ENCODE peak calls at places on chromosomes 1 and 21, in six cellular contexts. L is body of pancreas, R is psoas muscle, H is GM13977, S is A549, O is hepatocyte. K is an unnamed sample.

GRCh38 chr1:230915079-230915478 is 46.8 kb upstream of the C1orf198 start:
- DNase-seq in L (peak; percentile 55), R (no peak), H (no peak), S (no peak), O (peak; percentile 74), K (no peak)

GRCh38 chr1:4171480-4172450 is 271.7 kb upstream of the C1orf174 start:
- DNase-seq in L (no peak), R (no peak), H (peak; percentile 2), S (no peak), O (no peak), K (no peak)

GRCh38 chr21:43861716-43862115 is 3.3 kb upstream of the AGPAT3 start:
- DNase-seq in L (peak; percentile 24), R (no peak), H (no peak), S (no peak), O (no peak), K (no peak)

GRCh38 chr1:229913491-229913890 is 153.5 kb upstream of the GALNT2 start:
- DNase-seq in L (no peak), R (no peak), H (no peak), S (no peak), O (no peak), K (no peak)

GRCh38 chr1:226882631-226883409 is 12.4 kb downstream of the PSEN2 start:
- DNase-seq in L (no peak), R (no peak), H (peak; percentile 85), S (no peak), O (peak; percentile 27), K (peak; percentile 90)

GRCh38 chr1:10916991-10917390 is 95.5 kb upstream of the TARDBP start:
- DNase-seq in L (no peak), R (no peak), H (no peak), S (no peak), O (no peak), K (no peak)

GRCh38 chr1:23559985-23560755 is 869 bp upstream of the ID3 start:
- DNase-seq in L (no peak), R (no peak), H (no peak), S (no peak), O (no peak), K (no peak)

GRCh38 chr1:169630006-169630405 is at the start of gene SELP:
- DNase-seq in L (no peak), R (no peak), H (no peak), S (no peak), O (no peak), K (no peak)

GRCh38 chr1:34270181-34270580 is 93.5 kb downstream of the C1orf94 start:
- DNase-seq in L (no peak), R (no peak), H (no peak), S (no peak), O (no peak), K (no peak)

GRCh38 chr1:160665330-160666078 is 18.7 kb upstream of the SLAMF1 start:
- DNase-seq in L (peak; percentile 27), R (peak; percentile 40), H (no peak), S (no peak), O (no peak), K (peak; percentile 73)

GRCh38 chr1:235639586-235640205 is 9.9 kb downstream of the GNG4 start:
- DNase-seq in L (no peak), R (no peak), H (no peak), S (no peak), O (no peak), K (no peak)

GRCh38 chr1:56496861-56497772 is 82.2 kb downstream of the PLPP3 start:
- DNase-seq in L (no peak), R (no peak), H (no peak), S (no peak), O (no peak), K (no peak)

DNA sequence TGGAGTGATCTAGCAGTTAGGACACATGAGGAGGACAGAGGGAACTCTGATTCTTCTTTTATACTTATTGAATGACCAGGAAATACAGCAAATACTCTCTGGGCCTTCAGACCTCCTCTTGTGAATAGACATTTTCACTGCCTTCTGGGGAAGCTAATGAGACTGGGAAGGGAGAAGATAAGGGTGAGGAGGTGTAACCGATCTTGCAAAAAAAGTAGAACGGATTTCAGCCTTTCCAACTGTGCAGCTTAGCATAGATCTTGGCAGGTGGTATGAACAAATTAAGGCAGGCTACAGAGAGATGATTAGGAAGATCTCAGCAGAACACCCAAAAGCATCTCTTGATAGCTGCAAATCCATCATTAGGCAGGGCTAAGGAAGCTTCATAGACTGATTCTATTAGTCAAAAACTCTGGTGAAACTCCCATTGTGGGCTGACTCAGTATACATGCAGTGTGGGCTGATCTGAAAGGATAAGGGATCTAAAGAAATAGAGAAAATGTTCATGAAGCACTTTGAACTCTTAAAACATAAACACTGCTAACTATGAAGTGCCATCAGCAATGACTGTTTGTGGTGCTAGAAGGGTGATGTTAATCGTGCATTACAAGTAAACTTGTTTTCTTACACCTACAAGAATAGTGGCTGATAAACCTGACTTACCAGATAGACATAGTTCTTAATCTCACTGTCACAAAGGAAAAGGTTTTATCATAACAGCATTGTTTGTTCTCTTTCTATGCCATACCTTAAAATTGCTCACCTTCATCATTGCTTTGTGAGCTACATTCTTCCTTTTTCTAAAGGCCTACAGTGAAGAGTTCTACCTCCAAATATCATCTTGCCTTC is 85.5 kb upstream of the PALMD start:
- DNase-seq in L (no peak), R (no peak), H (no peak), S (no peak), O (no peak), K (no peak)
- TF ChIP-seq CTCF in L (no peak), R (no peak), H (no peak), S (no peak), O (no peak), K (no peak)

DNA sequence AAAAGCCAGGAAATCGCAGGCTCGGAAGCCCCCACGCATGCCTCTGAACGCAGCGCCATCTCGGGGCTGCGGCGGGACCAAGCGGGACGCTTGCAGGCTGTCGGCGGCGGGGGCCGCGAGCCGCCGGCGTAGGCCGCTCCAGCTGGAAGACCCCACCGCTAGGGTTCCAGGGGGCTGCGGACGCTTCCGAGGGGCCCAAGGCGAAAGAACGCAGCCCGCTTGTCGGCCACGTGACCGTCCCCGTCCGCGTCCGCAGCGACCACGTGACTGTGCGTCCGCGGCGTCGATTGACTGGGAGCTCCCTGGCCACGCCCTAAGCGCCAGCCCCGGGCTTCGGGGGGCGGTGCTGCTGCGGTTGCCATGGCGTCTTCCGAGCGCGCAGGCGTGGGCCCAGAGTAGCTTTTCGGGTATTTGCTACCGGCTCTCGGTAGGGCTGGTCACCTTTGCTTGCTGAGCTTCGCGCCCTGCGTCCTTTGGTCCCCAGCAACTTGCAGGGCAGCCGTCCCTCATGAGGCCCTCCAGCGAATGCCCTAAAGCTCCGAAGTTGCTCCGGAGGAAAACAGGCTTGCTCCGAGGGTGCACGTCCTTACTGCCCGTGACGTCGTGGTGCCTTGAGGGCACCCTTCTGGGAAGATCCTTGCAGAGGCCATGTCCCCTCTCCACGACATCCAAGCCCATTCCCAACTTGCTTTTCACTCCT is 197.2 kb downstream of the DYRK1A start:
- DNase-seq in L (peak; percentile 94), R (peak; percentile 94), H (peak; percentile 95), S (peak; percentile 93), O (no peak), K (peak; percentile 97)
- TF ChIP-seq CTCF in L (peak; percentile 47), R (peak; percentile 52), H (peak; percentile 51), S (peak; percentile 20), O (no peak), K (peak; percentile 42)

GRCh38 chr1:83905315-83905907 is 93.5 kb downstream of the TTLL7 start:
- DNase-seq in L (no peak), R (no peak), H (peak; percentile 3), S (no peak), O (peak; percentile 37), K (peak; percentile 30)
- TF ChIP-seq CTCF in L (peak; percentile 49), R (peak; percentile 65), H (peak; percentile 49), S (peak; percentile 65), O (peak; percentile 75), K (peak; percentile 62)

DNA sequence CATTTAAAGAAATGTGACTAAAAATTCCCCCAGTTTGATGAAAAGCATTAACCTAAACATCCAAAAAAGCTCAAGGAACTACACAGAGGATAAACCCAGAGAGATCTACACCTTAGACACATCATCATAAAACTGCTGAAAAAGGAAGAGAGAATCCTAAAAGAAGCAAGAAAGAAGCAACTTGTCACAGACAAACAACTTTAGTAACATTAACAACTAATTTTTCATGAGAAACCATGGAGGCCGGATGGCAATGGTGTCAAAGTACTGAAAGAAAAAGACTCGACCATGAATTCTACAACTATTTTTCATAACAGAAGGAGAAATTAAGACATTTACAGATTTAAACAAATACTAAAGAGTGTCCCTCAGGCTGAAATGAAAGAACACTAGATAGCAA is 17.7 kb downstream of the ZNF644 start:
- DNase-seq in L (no peak), R (no peak), H (no peak), S (no peak), O (no peak), K (no peak)
- TF ChIP-seq CTCF in L (no peak), R (no peak), H (no peak), S (no peak), O (no peak), K (no peak)

DNA sequence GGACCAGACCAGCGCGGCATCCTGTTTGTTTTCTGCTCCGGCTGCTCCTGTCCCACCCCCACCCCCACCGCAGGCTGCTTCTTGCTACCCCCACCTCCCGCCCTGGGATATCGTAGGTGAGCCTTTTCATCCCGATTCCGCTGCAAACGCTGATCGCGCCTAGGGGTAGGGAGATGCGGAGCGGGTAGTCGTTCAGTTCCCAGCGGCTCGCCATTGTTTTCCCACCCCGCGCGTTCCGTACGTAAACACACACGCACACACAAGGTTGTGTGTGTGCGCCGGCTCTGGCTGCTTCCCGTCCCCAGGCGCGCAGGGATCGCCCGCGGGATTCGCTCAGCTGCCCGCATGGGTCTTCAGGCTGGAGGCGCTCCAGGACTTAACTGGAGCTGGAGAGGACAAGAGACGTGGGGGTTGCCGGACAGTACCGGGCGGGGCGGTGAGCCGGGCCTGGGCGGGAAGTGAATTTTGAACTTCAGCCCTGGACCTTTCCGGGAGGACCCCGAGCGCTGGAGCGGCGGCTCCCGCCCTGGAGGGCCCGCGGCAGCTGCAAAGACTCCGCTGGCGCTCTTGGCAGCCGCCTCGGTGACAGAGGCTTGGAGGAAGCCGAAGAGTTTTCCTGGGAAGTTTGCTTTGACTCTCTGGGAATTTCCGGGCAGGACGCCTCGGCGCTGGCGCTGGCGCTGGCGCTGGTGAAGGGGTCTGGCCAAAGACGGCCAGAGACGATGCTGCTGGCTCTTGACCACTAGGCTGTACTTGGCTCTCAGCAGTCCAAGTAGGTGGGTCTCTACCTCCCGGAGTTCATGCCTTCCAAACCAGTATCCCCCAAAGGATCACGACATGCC is 1.6 kb downstream of the SOX13 start:
- DNase-seq in L (peak; percentile 71), R (peak; percentile 78), H (no peak), S (peak; percentile 65), O (peak; percentile 81), K (no peak)
- TF ChIP-seq CTCF in L (no peak), R (no peak), H (no peak), S (no peak), O (no peak), K (no peak)

DNA sequence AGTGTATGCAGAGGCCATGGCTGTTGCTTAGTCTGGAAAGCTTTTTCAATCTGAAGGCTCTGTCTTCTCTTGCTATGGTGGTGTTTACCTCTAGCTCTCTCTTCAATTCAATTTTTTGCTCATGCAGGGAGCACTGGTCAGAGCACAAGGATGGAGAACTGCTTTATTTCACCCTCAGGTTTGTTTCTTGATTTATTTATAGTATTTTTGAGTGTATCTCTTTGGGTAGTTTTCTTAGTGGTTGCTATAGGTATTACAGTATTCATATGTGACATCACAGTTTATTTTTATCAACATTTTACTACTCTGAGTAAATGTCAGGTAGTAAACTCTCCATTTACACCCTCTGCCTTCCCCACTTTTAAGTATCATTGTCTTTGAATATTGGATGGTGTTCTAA is 147.9 kb downstream of the RASAL2 start:
- DNase-seq in L (no peak), R (no peak), H (no peak), S (no peak), O (no peak), K (no peak)
- TF ChIP-seq CTCF in L (no peak), R (peak; percentile 23), H (no peak), S (no peak), O (no peak), K (no peak)

GRCh38 chr1:17615157-17615556 is 75.7 kb downstream of the ARHGEF10L start:
- DNase-seq in L (no peak), R (no peak), H (no peak), S (no peak), O (no peak), K (no peak)
- TF ChIP-seq CTCF in L (no peak), R (no peak), H (no peak), S (no peak), O (no peak), K (no peak)